ENCODE peak calls at places on chromosomes 6 and 20, in seven cellular contexts. D is HFFc6, K is IMR-90, W is lower leg skin, E is body of pancreas, V is BJ, H is upper lobe of left lung. R is an unnamed sample.

GRCh38 chr20:4026093-4026601 is 10.8 kb upstream of the RNF24 start:
- DNase-seq in K (peak), H (no peak), W (no peak), E (no peak), V (peak), D (peak), R (peak)

GRCh38 chr6:98957440-98957839 is 9.7 kb upstream of the FBXL4 start:
- DNase-seq in D (peak), W (peak), K (peak), E (no peak), H (no peak), V (peak), R (peak)

GRCh38 chr6:33914519-33915120 is 110.8 kb upstream of the MLN start:
- DNase-seq in H (no peak), V (no peak), W (no peak), D (no peak), E (peak), K (no peak), R (no peak)

GRCh38 chr6:85865665-85866372 is 223.1 kb upstream of the SYNCRIP start:
- DNase-seq in H (no peak), D (peak), W (no peak), V (no peak), E (peak), K (peak), R (peak)

GRCh38 chr6:42403415-42403814 is 48.3 kb downstream of the TRERF1 start:
- DNase-seq in W (peak), D (peak), E (no peak), K (peak), V (no peak), H (no peak), R (no peak)

GRCh38 chr6:108806669-108807068 is 41.6 kb upstream of the ARMC2 start:
- DNase-seq in W (no peak), K (peak), E (no peak), V (no peak), H (no peak), D (no peak), R (no peak)

GRCh38 chr20:37523012-37523391 is 2.0 kb downstream of the NNAT start:
- DNase-seq in E (no peak), V (no peak), D (no peak), W (no peak), H (peak), K (no peak), R (no peak)

GRCh38 chr6:143583542-143584330 is 72.2 kb upstream of the FUCA2 start:
- DNase-seq in V (no peak), E (no peak), K (peak), H (no peak), D (peak), W (no peak), R (no peak)

GRCh38 chr6:42249279-42249678 is 31.6 kb upstream of the MRPS10 start:
- DNase-seq in W (peak), K (peak), H (no peak), E (no peak), D (no peak), V (no peak), R (no peak)

GRCh38 chr20:6395695-6396094 is 272.9 kb upstream of the FERMT1 start:
- DNase-seq in E (no peak), V (no peak), H (no peak), W (no peak), D (no peak), K (peak), R (no peak)

GRCh38 chr6:17281100-17281496 is at the start of gene RBM24:
- DNase-seq in K (peak), D (peak), E (peak), V (no peak), W (peak), H (peak), R (peak)

GRCh38 chr6:28401172-28401571 is 1.6 kb upstream of the ZSCAN12 start:
- DNase-seq in D (no peak), H (no peak), W (no peak), V (no peak), K (peak), E (no peak), R (no peak)

GRCh38 chr20:13856356-13856755 is 71.5 kb downstream of the NDUFAF5 start:
- DNase-seq in W (no peak), H (no peak), K (no peak), D (no peak), V (no peak), E (no peak), R (no peak)

GRCh38 chr20:37204056-37204455 is 24.7 kb upstream of the MROH8 start:
- DNase-seq in V (no peak), E (no peak), W (no peak), H (no peak), K (no peak), D (no peak), R (no peak)

GRCh38 chr6:134145786-134146185 is 93.4 kb upstream of the SLC2A12 start:
- DNase-seq in K (peak), E (no peak), W (no peak), H (no peak), D (peak), V (peak), R (no peak)

GRCh38 chr6:25219581-25220249 is 59.5 kb upstream of the CARMIL1 start:
- DNase-seq in D (no peak), H (no peak), W (no peak), E (no peak), V (no peak), K (no peak), R (no peak)

GRCh38 chr6:25224237-25224636 is 54.9 kb upstream of the CARMIL1 start:
- DNase-seq in V (no peak), E (no peak), W (no peak), H (no peak), D (no peak), K (no peak), R (no peak)

GRCh38 chr6:25220853-25221252 is 58.3 kb upstream of the CARMIL1 start:
- DNase-seq in D (no peak), V (no peak), E (peak), W (no peak), H (no peak), K (no peak), R (no peak)

GRCh38 chr6:25223421-25224052 is 55.6 kb upstream of the CARMIL1 start:
- DNase-seq in W (peak), K (peak), D (peak), E (peak), H (no peak), V (no peak), R (no peak)

GRCh38 chr6:25222006-25222715 is 57.0 kb upstream of the CARMIL1 start:
- DNase-seq in W (no peak), H (no peak), E (no peak), D (no peak), K (no peak), V (no peak), R (no peak)
- TF ChIP-seq CTCF in W (no peak), H (no peak), E (no peak), D (no peak), K (no peak), V (no peak), R (no peak)

GRCh38 chr6:125751334-125751916 is 2.0 kb downstream of the HEY2 start:
- DNase-seq in E (no peak), V (no peak), D (no peak), K (no peak), H (no peak), W (no peak), R (no peak)

GRCh38 chr6:125753937-125754259 is 4.5 kb downstream of the HEY2 start:
- DNase-seq in K (no peak), W (no peak), E (no peak), H (no peak), D (no peak), V (no peak), R (no peak)

GRCh38 chr6:125752773-125753172 is 3.3 kb downstream of the HEY2 start:
- DNase-seq in H (no peak), E (no peak), D (no peak), V (no peak), K (no peak), W (no peak), R (no peak)

GRCh38 chr6:125750692-125751333 is 1.4 kb downstream of the HEY2 start:
- DNase-seq in E (no peak), K (no peak), H (no peak), V (no peak), D (no peak), W (no peak), R (no peak)

GRCh38 chr6:125753218-125753936 is 3.9 kb downstream of the HEY2 start:
- DNase-seq in V (no peak), K (peak), W (no peak), E (peak), D (peak), H (no peak), R (peak)
- TF ChIP-seq CTCF in V (peak), K (peak), W (no peak), E (peak), D (peak), H (peak), R (peak)

DNA sequence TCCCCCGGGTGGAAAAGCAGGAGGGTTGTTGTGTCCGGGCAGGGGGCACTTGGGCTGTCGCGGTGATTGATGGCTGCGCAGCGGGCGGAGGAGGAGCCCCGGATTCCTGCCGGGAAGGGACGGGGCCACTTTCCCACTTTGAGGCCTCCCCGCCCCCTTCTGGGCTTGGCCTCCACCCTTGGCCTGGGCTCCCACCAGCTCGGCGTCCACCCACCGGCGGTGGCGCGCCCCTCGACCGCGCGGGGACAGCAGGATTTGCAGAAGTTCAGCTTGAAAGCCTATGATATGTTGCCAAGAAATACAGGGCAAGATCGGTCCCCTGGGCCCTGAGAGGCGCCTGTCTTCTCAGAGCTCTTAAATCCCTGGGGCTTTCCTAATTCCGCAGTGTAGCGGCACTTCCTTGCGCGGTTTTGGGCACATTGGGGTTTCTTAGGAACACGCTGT is 852 bp downstream of the RIN2 start:
- DNase-seq in K (no peak), H (peak), V (no peak), E (peak), D (no peak), W (peak), R (no peak)
- TF ChIP-seq CTCF in K (no peak), H (no peak), V (peak), E (no peak), D (no peak), W (no peak), R (no peak)

DNA sequence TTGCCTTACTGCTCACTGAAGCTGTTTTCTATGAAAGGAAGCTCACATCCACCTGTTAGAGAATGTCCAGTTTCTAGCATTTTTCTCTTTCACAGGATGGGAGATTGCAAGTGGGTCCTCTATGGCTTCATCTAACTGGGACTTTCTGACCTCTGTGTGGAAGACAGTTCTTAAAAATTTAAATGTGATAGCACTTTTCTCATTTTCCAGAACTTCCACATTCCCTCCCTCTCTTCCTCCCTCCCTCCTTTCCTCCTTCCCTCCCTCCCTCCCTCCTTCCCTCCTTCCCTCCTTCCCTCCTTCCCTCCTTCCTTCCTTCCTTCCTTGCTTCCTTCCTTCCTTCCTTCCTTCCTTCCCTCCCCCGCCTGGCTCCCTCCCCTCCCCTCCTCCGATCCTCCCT is 291.1 kb downstream of the DOK5 start:
- DNase-seq in K (no peak), E (no peak), H (no peak), W (no peak), V (no peak), D (no peak), R (no peak)
- TF ChIP-seq CTCF in K (no peak), E (no peak), H (no peak), W (no peak), V (no peak), D (no peak), R (no peak)

GRCh38 chr6:31114540-31114876 is at the start of gene PSORS1C1:
- DNase-seq in K (peak), V (peak), E (peak), H (no peak), W (peak), D (peak), R (peak)

GRCh38 chr6:31116661-31117385 is 2.2 kb downstream of the PSORS1C1 start:
- DNase-seq in H (no peak), D (no peak), K (no peak), V (no peak), W (no peak), E (peak), R (no peak)

GRCh38 chr6:31113861-31114539 is 600 bp upstream of the PSORS1C1 start:
- DNase-seq in H (no peak), W (no peak), K (peak), V (peak), D (peak), E (no peak), R (peak)

GRCh38 chr6:31115941-31116560 is 1.5 kb downstream of the PSORS1C1 start:
- DNase-seq in H (peak), K (no peak), D (no peak), W (no peak), V (no peak), E (no peak), R (no peak)

GRCh38 chr6:31114970-31115849 is 610 bp downstream of the PSORS1C1 start:
- DNase-seq in D (peak), H (no peak), W (no peak), E (no peak), K (peak), V (no peak), R (no peak)
- TF ChIP-seq CTCF in D (peak), H (no peak), W (no peak), E (peak), K (peak), V (peak), R (peak)

GRCh38 chr6:116570856-116571682 is at the start of gene RWDD1:
- DNase-seq in E (peak), K (peak), W (peak), H (peak), V (peak), D (peak), R (peak)
- TF ChIP-seq CTCF in E (peak), K (no peak), W (peak), H (peak), V (peak), D (peak), R (no peak)